ENCODE peak calls at places on chromosome 2, in nine cellular contexts. G is right atrium auricular region; B is kidney tubule cell; U is AG10803; Q is coronary artery; Z is NCI-H1105; Y is effector memory CD4-positive, alpha-beta T cell; C is nucleus accumbens; V is putamen. K is an unnamed sample.

GRCh38 chr2:23078799-23079434 is 306.1 kb upstream of the KLHL29 start:
- DNase-seq in G (no peak), B (no peak), U (no peak), Q (no peak), Z (no peak), Y (no peak), C (no peak), V (no peak), K (no peak)

GRCh38 chr2:241188386-241189092 is at the start of gene ANO7:
- DNase-seq in G (no peak), B (no peak), U (no peak), Q (no peak), Z (no peak), Y (no peak), C (no peak), V (no peak), K (no peak)

GRCh38 chr2:104768694-104769093 is 85.2 kb upstream of the POU3F3 start:
- DNase-seq in G (no peak), B (peak), U (peak), Q (no peak), Z (no peak), Y (no peak), C (no peak), V (no peak), K (no peak)

GRCh38 chr2:10329584-10329879 is 26.8 kb downstream of the HPCAL1 start:
- DNase-seq in G (no peak), B (no peak), U (no peak), Q (no peak), Z (no peak), Y (no peak), C (no peak), V (no peak), K (no peak)

GRCh38 chr2:15560404-15560987 is 638 bp downstream of the NBAS start:
- DNase-seq in G (no peak), B (peak), U (peak), Q (no peak), Z (peak), Y (no peak), C (no peak), V (peak), K (peak)

GRCh38 chr2:216492951-216493685 is 5.5 kb upstream of the RPL37A start:
- DNase-seq in G (no peak), B (peak), U (peak), Q (no peak), Z (no peak), Y (no peak), C (no peak), V (peak), K (no peak)

GRCh38 chr2:240557808-240558207 is at the start of gene ANKMY1:
- DNase-seq in G (no peak), B (peak), U (peak), Q (peak), Z (no peak), Y (no peak), C (no peak), V (no peak), K (peak)

GRCh38 chr2:62197017-62197586 is 1.2 kb downstream of the B3GNT2 start:
- DNase-seq in G (no peak), B (no peak), U (no peak), Q (no peak), Z (no peak), Y (peak), C (no peak), V (no peak), K (peak)

GRCh38 chr2:33425660-33426059 is 50.8 kb upstream of the RASGRP3 start:
- DNase-seq in G (no peak), B (peak), U (peak), Q (no peak), Z (no peak), Y (no peak), C (no peak), V (no peak), K (no peak)

GRCh38 chr2:233989221-233989620 is 61.3 kb upstream of the SPP2 start:
- DNase-seq in G (no peak), B (no peak), U (no peak), Q (no peak), Z (no peak), Y (no peak), C (no peak), V (no peak), K (no peak)

GRCh38 chr2:181573140-181573736 is 83.7 kb downstream of the CERKL start:
- DNase-seq in G (no peak), B (peak), U (peak), Q (no peak), Z (peak), Y (no peak), C (no peak), V (no peak), K (no peak)

GRCh38 chr2:195716466-195716865 is 59.4 kb downstream of the SLC39A10 start:
- DNase-seq in G (no peak), B (no peak), U (no peak), Q (no peak), Z (no peak), Y (no peak), C (no peak), V (no peak), K (no peak)

GRCh38 chr2:61439241-61440002 is 31.5 kb downstream of the USP34 start:
- DNase-seq in G (no peak), B (peak), U (no peak), Q (no peak), Z (no peak), Y (no peak), C (no peak), V (no peak), K (no peak)

GRCh38 chr2:16750175-16750924 is 84.7 kb upstream of the CYRIA start:
- DNase-seq in G (no peak), B (no peak), U (no peak), Q (no peak), Z (no peak), Y (no peak), C (no peak), V (no peak), K (no peak)

GRCh38 chr2:240619506-240620148 is 5.7 kb upstream of the GPR35 start:
- DNase-seq in G (no peak), B (peak), U (no peak), Q (no peak), Z (no peak), Y (no peak), C (no peak), V (no peak), K (no peak)

GRCh38 chr2:152376968-152377367 is 42.0 kb downstream of the FMNL2 start:
- DNase-seq in G (no peak), B (peak), U (no peak), Q (no peak), Z (no peak), Y (no peak), C (no peak), V (no peak), K (no peak)

GRCh38 chr2:175793649-175794048 is 208.4 kb downstream of the LNPK start:
- DNase-seq in G (no peak), B (no peak), U (no peak), Q (no peak), Z (no peak), Y (no peak), C (no peak), V (no peak), K (no peak)

GRCh38 chr2:216299130-216299529 is 73.2 kb downstream of the MARCHF4 start:
- DNase-seq in G (no peak), B (no peak), U (no peak), Q (no peak), Z (no peak), Y (no peak), C (no peak), V (no peak), K (no peak)

GRCh38 chr2:219851169-219851568 is 223.7 kb downstream of the SLC4A3 start:
- DNase-seq in G (no peak), B (no peak), U (no peak), Q (no peak), Z (no peak), Y (no peak), C (no peak), V (no peak), K (no peak)

GRCh38 chr2:224135881-224136280 is 96.8 kb upstream of the SERPINE2 start:
- DNase-seq in G (no peak), B (no peak), U (no peak), Q (no peak), Z (no peak), Y (no peak), C (no peak), V (no peak), K (no peak)

GRCh38 chr2:156845806-156846558 is 409.8 kb downstream of the GPD2 start:
- DNase-seq in G (no peak), B (no peak), U (no peak), Q (no peak), Z (no peak), Y (no peak), C (no peak), V (no peak), K (no peak)

GRCh38 chr2:231008131-231008530 is 12.2 kb downstream of the SPATA3 start:
- DNase-seq in G (no peak), B (no peak), U (no peak), Q (no peak), Z (no peak), Y (no peak), C (no peak), V (no peak), K (no peak)

GRCh38 chr2:99609851-99610381 is 120.1 kb upstream of the REV1 start:
- DNase-seq in G (no peak), B (peak), U (no peak), Q (no peak), Z (no peak), Y (no peak), C (no peak), V (no peak), K (no peak)

GRCh38 chr2:151553-152328 is 105.4 kb upstream of the FAM110C start:
- DNase-seq in G (no peak), B (peak), U (no peak), Q (no peak), Z (no peak), Y (no peak), C (no peak), V (no peak), K (no peak)

GRCh38 chr2:8154936-8155335 is 526.9 kb upstream of the ID2 start:
- DNase-seq in G (no peak), B (peak), U (peak), Q (no peak), Z (no peak), Y (no peak), C (no peak), V (no peak), K (peak)

GRCh38 chr2:188383158-188383557 is 91.5 kb downstream of the GULP1 start:
- DNase-seq in G (no peak), B (peak), U (no peak), Q (no peak), Z (no peak), Y (no peak), C (no peak), V (no peak), K (no peak)

GRCh38 chr2:102514061-102514785 is 41.2 kb downstream of the SLC9A4 start:
- DNase-seq in G (no peak), B (peak), U (peak), Q (no peak), Z (no peak), Y (no peak), C (no peak), V (peak), K (no peak)

GRCh38 chr2:44615950-44616518 is 254.3 kb downstream of the CAMKMT start:
- DNase-seq in G (no peak), B (no peak), U (peak), Q (no peak), Z (no peak), Y (no peak), C (no peak), V (no peak), K (no peak)

K was measured in activated CD4-positive, alpha-beta memory T cell treated with anti-CD3 and anti-CD28 coated beads, Interleukin-2, amount 10 ng/mL, durations not matched to agents 7 days and 5 days.